ENCODE peak calls at places on chromosome 12, in eight cellular contexts. A, I, X, U, S, V, P and C are unnamed samples.

GRCh38 chr12:119894916-119895315 is 17.8 kb upstream of the CIT start:
- DNase-seq in A (no peak), I (no peak), X (no peak), U (no peak), S (no peak), V (no peak), P (no peak), C (no peak)

GRCh38 chr12:91687052-91688017 is 458.3 kb downstream of the BTG1 start:
- DNase-seq in A (no peak), I (no peak), X (no peak), U (no peak), S (no peak), V (no peak), P (no peak), C (no peak)

GRCh38 chr12:88993655-88994054 is 358.6 kb downstream of the DUSP6 start:
- DNase-seq in A (no peak), I (no peak), X (peak; percentile 4), U (no peak), S (peak; percentile 12), V (peak; percentile 43), P (no peak), C (no peak)

GRCh38 chr12:24991209-24992049 is 42.5 kb upstream of the BCAT1 start:
- DNase-seq in A (no peak), I (no peak), X (peak; percentile 67), U (no peak), S (peak; percentile 90), V (peak; percentile 55), P (no peak), C (no peak)

GRCh38 chr12:131283191-131283861 is 329.6 kb downstream of the ADGRD1 start:
- DNase-seq in A (no peak), I (no peak), X (no peak), U (no peak), S (no peak), V (no peak), P (no peak), C (no peak)

GRCh38 chr12:122730215-122731014 is at the start of gene HCAR1:
- DNase-seq in A (no peak), I (no peak), X (no peak), U (peak; percentile 32), S (no peak), V (no peak), P (no peak), C (no peak)

GRCh38 chr12:131380961-131381705 is 329.8 kb upstream of the SFSWAP start:
- DNase-seq in A (no peak), I (no peak), X (no peak), U (no peak), S (no peak), V (no peak), P (no peak), C (no peak)

GRCh38 chr12:81758421-81759214 is 532 bp downstream of the PPFIA2 start:
- DNase-seq in A (peak; percentile 28), I (peak; percentile 64), X (no peak), U (no peak), S (no peak), V (peak; percentile 47), P (no peak), C (no peak)

GRCh38 chr12:46410495-46410894 is 37.9 kb upstream of the SLC38A2 start:
- DNase-seq in A (no peak), I (no peak), X (no peak), U (no peak), S (no peak), V (no peak), P (no peak), C (no peak)

GRCh38 chr12:107027304-107028053 is 40.5 kb upstream of the MTERF2 start:
- DNase-seq in A (no peak), I (no peak), X (no peak), U (peak; percentile 40), S (no peak), V (no peak), P (no peak), C (no peak)

GRCh38 chr12:91133871-91134270 is 22.6 kb upstream of the LUM start:
- DNase-seq in A (no peak), I (no peak), X (no peak), U (no peak), S (no peak), V (no peak), P (no peak), C (no peak)

GRCh38 chr12:14402697-14403096 is 37.2 kb downstream of the ATF7IP start:
- DNase-seq in A (no peak), I (no peak), X (no peak), U (no peak), S (no peak), V (no peak), P (no peak), C (no peak)

GRCh38 chr12:122635471-122635870 is 67.7 kb downstream of the HCAR2 start:
- DNase-seq in A (no peak), I (no peak), X (no peak), U (no peak), S (no peak), V (no peak), P (no peak), C (no peak)

GRCh38 chr12:89992668-89993401 is 284.2 kb upstream of the ATP2B1 start:
- DNase-seq in A (no peak), I (no peak), X (no peak), U (no peak), S (peak; percentile 11), V (no peak), P (no peak), C (no peak)

GRCh38 chr12:62898568-62898967 is 36.4 kb downstream of the PPM1H start:
- DNase-seq in A (no peak), I (no peak), X (no peak), U (no peak), S (no peak), V (no peak), P (no peak), C (no peak)

DNA sequence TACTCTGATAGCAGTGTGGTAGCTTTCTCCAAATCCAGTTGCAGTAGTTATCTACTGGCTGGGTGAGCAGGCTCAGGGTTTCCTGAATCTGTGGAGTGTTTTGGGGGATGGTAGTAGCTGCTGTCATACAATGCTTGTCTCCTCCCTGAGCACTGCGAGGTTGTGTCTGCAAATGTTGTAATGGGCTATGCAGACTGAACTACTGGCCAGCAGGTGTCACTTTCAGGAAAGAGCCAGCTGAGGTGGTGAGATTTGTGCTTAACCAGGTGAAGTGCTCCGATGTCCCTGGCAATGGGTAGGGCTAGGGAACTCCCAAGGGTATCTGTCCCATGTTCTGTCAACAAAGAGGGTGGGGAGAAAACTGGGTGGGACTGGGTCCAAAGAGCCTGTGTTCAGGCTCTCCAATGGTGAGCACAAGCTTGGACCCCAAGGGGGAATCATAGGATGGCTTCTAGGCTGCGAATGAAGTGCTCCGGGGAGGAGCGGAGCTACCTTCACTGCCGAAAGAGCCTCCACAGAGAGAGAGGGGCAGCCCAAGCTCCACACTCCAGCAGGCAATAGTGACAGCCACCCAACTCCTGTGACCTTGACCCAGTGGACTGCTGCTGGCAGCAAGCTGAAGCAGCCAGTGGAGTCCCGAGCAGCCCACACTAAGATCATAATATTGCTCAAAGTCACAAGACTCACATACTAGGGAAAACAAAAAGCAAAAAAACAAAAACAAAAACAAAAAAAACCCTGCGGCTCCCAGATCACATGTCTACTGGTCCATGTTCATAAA is 1324.0 kb upstream of the USP15 start:
- DNase-seq in A (no peak), I (no peak), X (no peak), U (no peak), S (no peak), V (no peak), P (no peak), C (no peak)
- TF ChIP-seq CTCF in A (no peak), I (no peak), X (no peak), U (no peak), S (no peak), V (no peak), P (no peak), C (no peak)

GRCh38 chr12:50112456-50113218 is 601 bp downstream of the COX14 start:
- DNase-seq in A (no peak), I (no peak), X (no peak), U (peak; percentile 45), S (peak; percentile 36), V (peak; percentile 69), P (no peak), C (no peak)

GRCh38 chr12:50111693-50112455 is at the start of gene COX14:
- DNase-seq in A (peak; percentile 99), I (peak; percentile 99), X (peak; percentile 98), U (peak; percentile 99), S (peak; percentile 100), V (peak; percentile 100), P (peak; percentile 99), C (peak; percentile 96)

GRCh38 chr12:50110127-50110761 is 1.8 kb upstream of the COX14 start:
- DNase-seq in A (no peak), I (peak; percentile 83), X (no peak), U (peak; percentile 50), S (peak; percentile 64), V (no peak), P (peak; percentile 78), C (no peak)

GRCh38 chr12:50111417-50111692 is 681 bp upstream of the COX14 start:
- DNase-seq in A (no peak), I (no peak), X (no peak), U (no peak), S (no peak), V (no peak), P (no peak), C (no peak)

DNA sequence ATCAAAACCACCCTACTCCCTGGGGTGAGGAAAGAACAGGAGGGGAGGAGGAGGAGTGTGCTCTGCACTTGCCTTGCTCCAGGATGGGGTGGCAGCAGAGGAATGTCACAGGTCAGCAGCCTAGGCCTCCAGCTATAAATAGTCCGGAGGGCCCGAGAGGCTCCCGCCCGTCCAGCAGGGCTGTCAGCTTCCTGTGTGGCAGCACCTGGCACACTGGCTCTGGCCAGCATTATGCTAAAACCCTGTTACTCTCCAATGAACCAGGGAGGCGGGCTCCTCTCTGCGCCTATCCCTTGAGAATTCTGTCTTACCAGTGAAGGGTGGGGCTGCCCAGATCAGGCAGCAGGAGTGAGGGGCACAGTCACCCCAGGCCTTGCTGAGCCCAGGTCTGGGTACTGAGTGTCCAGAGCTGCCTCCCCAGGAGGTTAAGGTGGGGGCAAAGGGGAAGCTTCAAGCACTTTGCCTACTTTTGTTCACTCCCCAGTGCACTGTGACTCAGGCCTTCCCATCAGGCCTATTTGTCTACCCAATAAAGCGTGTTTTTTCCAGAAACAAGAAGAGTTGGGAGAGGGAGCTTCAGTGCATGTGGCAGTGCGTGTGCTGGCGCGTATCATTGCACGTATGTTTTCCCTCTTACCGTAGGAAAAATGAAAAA is 1.1 kb upstream of the COX14 start:
- DNase-seq in A (no peak), I (peak; percentile 86), X (no peak), U (peak; percentile 60), S (peak; percentile 84), V (peak; percentile 92), P (peak; percentile 83), C (no peak)
- TF ChIP-seq CTCF in A (no peak), I (no peak), X (no peak), U (peak; percentile 8), S (no peak), V (no peak), P (no peak), C (no peak)

GRCh38 chr12:69108024-69108423 is 131.3 kb upstream of the CPSF6 start:
- DNase-seq in A (peak; percentile 11), I (no peak), X (no peak), U (no peak), S (no peak), V (no peak), P (no peak), C (no peak)
- TF ChIP-seq CTCF in A (peak; percentile 22), I (peak; percentile 16), X (no peak), U (no peak), S (no peak), V (no peak), P (no peak), C (no peak)

DNA sequence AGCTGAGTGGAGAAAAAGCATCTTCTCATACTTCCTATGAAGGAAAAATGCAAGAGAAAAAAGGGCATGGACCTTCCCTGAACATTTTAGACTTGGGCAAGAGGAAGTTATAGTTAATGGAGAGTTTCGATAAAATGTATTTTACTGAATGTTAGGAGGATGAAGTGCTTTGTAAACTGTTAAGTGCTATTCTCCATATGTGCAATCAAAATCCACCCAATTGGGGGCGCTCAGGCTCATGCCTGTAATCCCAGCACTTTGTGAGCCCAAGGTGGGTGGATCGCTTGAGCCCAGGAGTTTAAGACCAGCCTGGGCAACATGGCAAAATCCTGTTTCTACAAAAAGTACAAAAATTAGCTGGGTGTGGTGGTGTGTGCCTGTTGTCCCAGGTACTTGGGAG is 1.9 kb upstream of the CNPY2 start:
- DNase-seq in A (no peak), I (no peak), X (no peak), U (no peak), S (no peak), V (no peak), P (no peak), C (no peak)
- TF ChIP-seq CTCF in A (no peak), I (no peak), X (no peak), U (no peak), S (peak; percentile 63), V (no peak), P (no peak), C (no peak)